ENCODE peak calls at places on chromosomes 6 and 20, in six cellular contexts. I, E, O, S, Z and N are unnamed samples.

GRCh38 chr20:13930246-13930645 is 60.2 kb downstream of the SEL1L2 start:
- DNase-seq in O (no peak), E (no peak), Z (peak; percentile 57), S (no peak), I (peak; percentile 24), N (no peak)

GRCh38 chr6:157585274-157586087 is 204.5 kb downstream of the ZDHHC14 start:
- DNase-seq in I (no peak), Z (no peak), E (no peak), O (no peak), S (no peak), N (no peak)

GRCh38 chr6:152078804-152079203 is 271.3 kb downstream of the ESR1 start:
- DNase-seq in O (no peak), E (peak; percentile 63), I (no peak), S (no peak), Z (no peak), N (no peak)

GRCh38 chr6:140366991-140367390 is 992.5 kb upstream of the CITED2 start:
- DNase-seq in E (no peak), S (no peak), O (no peak), Z (peak; percentile 30), I (peak; percentile 35), N (no peak)

GRCh38 chr20:51021067-51022025 is 1.6 kb downstream of the KCNG1 start:
- DNase-seq in O (no peak), I (peak; percentile 35), Z (no peak), S (no peak), E (peak; percentile 53), N (no peak)

GRCh38 chr20:53926428-53927028 is 143.9 kb downstream of the BCAS1 start:
- DNase-seq in Z (peak; percentile 82), O (no peak), E (no peak), S (peak; percentile 78), I (peak; percentile 98), N (no peak)

GRCh38 chr6:73732845-73733675 is 37.1 kb downstream of the CD109 start:
- DNase-seq in I (peak; percentile 83), S (peak; percentile 69), E (peak; percentile 83), O (peak; percentile 32), Z (peak; percentile 78), N (peak; percentile 43)

GRCh38 chr6:137738197-137738596 is 128.9 kb upstream of the TNFAIP3 start:
- DNase-seq in S (no peak), O (no peak), I (peak; percentile 91), Z (no peak), E (no peak), N (no peak)

GRCh38 chr6:87671555-87672029 is 30.4 kb downstream of the AKIRIN2 start:
- DNase-seq in E (no peak), I (peak; percentile 56), Z (no peak), O (no peak), S (no peak), N (no peak)

GRCh38 chr6:33786736-33787135 is 2.2 kb downstream of the LEMD2 start:
- DNase-seq in Z (no peak), S (no peak), O (no peak), E (no peak), I (no peak), N (no peak)

GRCh38 chr6:137166247-137167098 is 7.0 kb downstream of the IL22RA2 start:
- DNase-seq in Z (no peak), E (no peak), I (no peak), S (no peak), O (no peak), N (no peak)

GRCh38 chr6:54282186-54282585 is 26.1 kb upstream of the TINAG start:
- DNase-seq in I (peak; percentile 95), S (no peak), O (no peak), Z (no peak), E (no peak), N (no peak)

GRCh38 chr20:5078399-5078958 is 41.3 kb downstream of the PCNA start:
- DNase-seq in O (peak; percentile 43), I (peak; percentile 63), Z (peak; percentile 30), E (no peak), S (peak; percentile 94), N (no peak)

GRCh38 chr20:48679603-48680002 is 148.2 kb downstream of the PREX1 start:
- DNase-seq in O (no peak), Z (peak; percentile 87), I (no peak), E (peak; percentile 82), S (peak; percentile 75), N (no peak)

GRCh38 chr6:15663057-15663638 is 320 bp upstream of the DTNBP1 start:
- DNase-seq in E (no peak), Z (peak; percentile 82), I (peak; percentile 50), S (no peak), O (no peak), N (no peak)

GRCh38 chr6:112035446-112035845 is 18.5 kb upstream of the CCN6 start:
- DNase-seq in E (no peak), O (no peak), S (no peak), I (peak; percentile 37), Z (no peak), N (no peak)

GRCh38 chr6:30711758-30712380 is 5.2 kb downstream of the MDC1 start:
- DNase-seq in O (no peak), I (no peak), S (no peak), Z (no peak), E (no peak), N (no peak)

DNA sequence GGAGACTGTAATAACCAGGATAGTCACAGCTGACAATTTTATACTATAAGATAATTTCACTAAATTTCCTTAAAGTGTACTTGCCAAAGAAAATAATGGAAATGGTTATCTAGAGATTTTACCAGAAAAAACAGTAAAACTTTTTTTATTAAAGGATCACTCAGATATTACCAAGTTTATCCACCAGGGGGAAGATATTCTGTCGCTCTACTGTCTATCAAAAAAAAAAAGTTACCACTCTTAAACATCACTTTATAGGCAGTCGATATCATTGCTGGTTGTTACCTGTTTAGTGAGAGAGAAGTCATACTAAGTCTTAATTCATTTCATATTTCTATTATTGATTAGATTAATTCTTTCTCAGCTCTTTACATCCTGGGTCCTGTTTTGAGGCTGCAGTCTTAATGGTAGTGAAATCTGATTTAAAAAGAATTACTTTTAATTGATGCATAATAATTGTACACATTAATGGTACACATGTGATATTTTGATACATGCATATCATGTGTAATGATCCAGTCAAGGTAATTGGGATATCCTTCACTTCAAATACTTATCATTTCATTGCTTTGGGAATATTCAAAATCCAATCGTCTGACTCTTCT is 18.9 kb downstream of the L3MBTL3 start:
- DNase-seq in I (peak; percentile 21), O (no peak), Z (no peak), S (no peak), E (peak; percentile 27), N (no peak)
- TF ChIP-seq CTCF in I (peak; percentile 43), O (peak; percentile 46), Z (peak; percentile 31), S (peak; percentile 35), E (no peak), N (peak; percentile 90)

GRCh38 chr6:27650620-27651370 is 177.9 kb upstream of the ZNF184 start:
- DNase-seq in Z (peak; percentile 83), O (no peak), I (peak; percentile 79), S (no peak), E (peak; percentile 91), N (peak; percentile 62)
- TF ChIP-seq CTCF in Z (no peak), O (no peak), I (peak; percentile 42), S (no peak), E (peak; percentile 11), N (peak; percentile 55)

GRCh38 chr20:10511166-10511506 is 76.0 kb downstream of the SLX4IP start:
- DNase-seq in O (no peak), Z (no peak), I (no peak), S (no peak), E (no peak), N (no peak)
- TF ChIP-seq CTCF in O (no peak), Z (no peak), I (no peak), S (no peak), E (no peak), N (no peak)

DNA sequence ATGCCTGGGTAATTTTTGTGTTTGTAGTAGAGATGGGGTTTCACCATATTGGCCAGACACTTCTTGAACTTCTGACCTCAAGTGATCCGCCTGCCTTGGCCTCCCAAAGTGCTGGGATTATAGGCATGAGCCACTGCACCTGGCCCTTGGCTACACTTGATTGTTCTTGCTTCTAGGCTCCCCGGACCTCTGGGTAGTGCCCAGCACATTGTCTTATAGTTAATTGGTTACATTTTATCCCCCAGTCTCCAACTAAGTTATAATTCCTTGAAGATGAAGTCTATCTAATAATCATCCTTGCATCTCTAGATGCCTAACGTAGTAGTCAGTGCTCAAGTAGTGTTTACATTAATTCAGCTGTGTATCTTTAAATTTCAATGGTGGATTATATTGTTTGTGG is 11.8 kb downstream of the SMPDL3A start:
- DNase-seq in S (no peak), E (no peak), O (no peak), I (no peak), Z (no peak), N (no peak)
- TF ChIP-seq CTCF in S (no peak), E (no peak), O (no peak), I (no peak), Z (no peak), N (no peak)

GRCh38 chr6:43714311-43715055 is 26.9 kb upstream of the MRPS18A start:
- DNase-seq in S (no peak), E (no peak), Z (no peak), O (peak; percentile 57), I (peak; percentile 78), N (no peak)
- TF ChIP-seq CTCF in S (no peak), E (no peak), Z (no peak), O (no peak), I (no peak), N (no peak)